ENCODE peak calls at places on chromosomes 4 and X, in nine cellular contexts. Z is H7, C is KBM-7, L is NAMALWA, R is activated T-cell treated with anti-CD3 and anti-CD28 coated beads for 24 hours, M is amygdala, Q is SW480, E is NCI-H2081, N is kidney glomerular epithelial cell. P is an unnamed sample.

GRCh38 chr4:161650812-161651211 is 513.0 kb downstream of the FSTL5 start:
- DNase-seq in Z (no peak), C (peak), L (peak), R (no peak), M (no peak), Q (no peak), E (no peak), N (no peak), P (peak)

GRCh38 chr4:95556460-95556859 is 7.7 kb upstream of the UNC5C start:
- DNase-seq in Z (no peak), C (no peak), L (no peak), R (no peak), M (no peak), Q (peak), E (no peak), N (no peak), P (no peak)

GRCh38 chr4:8828869-8829268 is 42.8 kb downstream of the HMX1 start:
- DNase-seq in Z (no peak), C (no peak), L (no peak), R (no peak), M (no peak), Q (no peak), E (no peak), N (no peak), P (no peak)

GRCh38 chr4:138865765-138866164 is 149.8 kb upstream of the NOCT start:
- DNase-seq in Z (no peak), C (no peak), L (no peak), R (no peak), M (no peak), Q (no peak), E (no peak), N (no peak), P (no peak)

GRCh38 chrX:102833136-102833535 is 103.9 kb upstream of the RAB40AL start:
- DNase-seq in Z (no peak), C (no peak), L (no peak), R (no peak), M (no peak), Q (no peak), E (no peak), N (no peak), P (no peak)

GRCh38 chr4:69957209-69957608 is 8.3 kb downstream of the CSN2 start:
- DNase-seq in Z (no peak), C (no peak), L (no peak), R (no peak), M (no peak), Q (no peak), E (no peak), N (no peak), P (no peak)

GRCh38 chr4:6764976-6765620 is 17.4 kb upstream of the KIAA0232 start:
- DNase-seq in Z (no peak), C (no peak), L (no peak), R (no peak), M (no peak), Q (no peak), E (no peak), N (no peak), P (no peak)

GRCh38 chr4:79827283-79827682 is 245.7 kb downstream of the ANTXR2 start:
- DNase-seq in Z (no peak), C (peak), L (no peak), R (no peak), M (no peak), Q (no peak), E (no peak), N (no peak), P (no peak)

GRCh38 chrX:128781506-128781905 is 729.3 kb upstream of the ACTRT1 start:
- DNase-seq in Z (peak), C (peak), L (peak), R (no peak), M (no peak), Q (peak), E (peak), N (no peak), P (no peak)

GRCh38 chr4:153668647-153669046 is 15.4 kb upstream of the TLR2 start:
- DNase-seq in Z (no peak), C (no peak), L (no peak), R (no peak), M (no peak), Q (no peak), E (no peak), N (no peak), P (no peak)